ENCODE peak calls at places on chromosome 19, in six cellular contexts. F is HCT116; T is RWPE1; Q is COR-L47; W is GDM1; I is activated CD4-positive, alpha-beta T cell treated with anti-CD3 and anti-CD28 coated beads, Interleukin-2, amount 50 U/mL, for 1 hour. G is an unnamed sample.
A peak's percentile ranks its signal among the peaks of the same experiment; 100 is the strongest.

GRCh38 chr19:54959840-54960239 is 6.3 kb upstream of the NLRP2 start:
- DNase-seq in I (no peak), F (no peak), T (no peak), W (peak; percentile 82), Q (no peak), G (peak; percentile 41)

GRCh38 chr19:35140207-35140897 is 1.7 kb downstream of the FXYD1 start:
- DNase-seq in F (no peak), T (no peak), Q (no peak), W (no peak), I (no peak), G (no peak)

GRCh38 chr19:14795078-14795721 is 16.8 kb upstream of the ADGRE2 start:
- DNase-seq in I (no peak), T (no peak), F (no peak), Q (no peak), W (no peak), G (no peak)

GRCh38 chr19:53977991-53978731 is 13.3 kb upstream of the CACNG6 start:
- DNase-seq in F (peak; percentile 40), T (peak; percentile 80), W (peak; percentile 100), I (no peak), Q (no peak), G (no peak)

GRCh38 chr19:14167594-14168138 is 31.3 kb upstream of the ASF1B start:
- DNase-seq in Q (no peak), I (peak; percentile 22), W (no peak), F (no peak), T (no peak), G (no peak)

GRCh38 chr19:6739390-6739883 is at the start of gene TRIP10:
- DNase-seq in F (no peak), Q (no peak), W (peak; percentile 59), T (peak; percentile 91), I (peak; percentile 79), G (peak; percentile 93)

GRCh38 chr19:18895828-18896341 is at the start of gene CERS1:
- DNase-seq in W (no peak), I (no peak), F (no peak), T (no peak), Q (peak; percentile 48), G (peak; percentile 61)

GRCh38 chr19:8505680-8506401 is 3.4 kb upstream of the PRAM1 start:
- DNase-seq in W (peak; percentile 17), F (no peak), I (peak; percentile 66), Q (peak; percentile 63), T (peak; percentile 68), G (peak; percentile 82)

GRCh38 chr19:409006-409514 is at the start of gene C2CD4C:
- DNase-seq in Q (peak; percentile 43), F (no peak), T (no peak), I (peak; percentile 11), W (no peak), G (no peak)

G was measured in germinal center.